ENCODE peak calls at places on chromosome 10, in ten cellular contexts. C is ovary, Q is transverse colon, S is A549, P is NT2/D1, V is left lung, W is heart right ventricle, Z is thoracic aorta, M is HCT116, B is cardiac muscle cell. U is an unnamed sample.

GRCh38 chr10:37680243-37680683 is 177.1 kb downstream of the ZNF248 start:
- DNase-seq in Q (no peak), M (no peak), Z (no peak), P (no peak), S (no peak), C (no peak), W (no peak), V (no peak), B (no peak), U (peak; percentile 67)

GRCh38 chr10:74063256-74063655 is 65.3 kb downstream of the VCL start:
- DNase-seq in Z (no peak), S (no peak), Q (no peak), C (no peak), B (peak; percentile 38), W (no peak), M (no peak), P (no peak), V (no peak), U (no peak)

GRCh38 chr10:26479766-26480492 is 41.8 kb downstream of the APBB1IP start:
- DNase-seq in Q (no peak), Z (no peak), B (no peak), W (no peak), C (no peak), V (no peak), M (no peak), S (no peak), P (no peak), U (peak; percentile 81)

GRCh38 chr10:77131214-77131613 is 506.4 kb downstream of the KCNMA1 start:
- DNase-seq in P (no peak), B (no peak), S (no peak), Q (no peak), V (no peak), Z (no peak), M (no peak), C (no peak), W (no peak), U (no peak)

GRCh38 chr10:118807512-118808305 is 52.9 kb upstream of the CACUL1 start:
- DNase-seq in B (no peak), Q (no peak), V (no peak), M (no peak), C (no peak), S (no peak), P (no peak), Z (no peak), W (no peak), U (peak; percentile 41)

GRCh38 chr10:62870866-62871265 is 54.7 kb upstream of the EGR2 start:
- DNase-seq in C (no peak), W (no peak), Z (no peak), P (no peak), V (no peak), M (no peak), Q (no peak), B (no peak), S (no peak), U (no peak)

GRCh38 chr10:24008164-24009066 is 200.5 kb upstream of the KIAA1217 start:
- DNase-seq in B (peak; percentile 29), M (no peak), V (no peak), S (no peak), P (peak; percentile 13), Q (no peak), C (no peak), Z (no peak), W (no peak), U (no peak)

GRCh38 chr10:51937736-51938135 is 238.3 kb upstream of the CSTF2T start:
- DNase-seq in C (no peak), Q (no peak), M (no peak), B (peak; percentile 79), V (no peak), W (no peak), P (no peak), Z (no peak), S (no peak), U (no peak)

GRCh38 chr10:3869036-3869435 is 84.0 kb upstream of the KLF6 start:
- DNase-seq in Q (peak; percentile 41), C (no peak), P (no peak), M (no peak), B (no peak), S (no peak), W (no peak), Z (no peak), V (no peak), U (no peak)

GRCh38 chr10:95330966-95331453 is 40.2 kb upstream of the PDLIM1 start:
- DNase-seq in W (no peak), C (no peak), M (no peak), Z (no peak), B (no peak), Q (no peak), S (no peak), P (no peak), V (no peak), U (no peak)

GRCh38 chr10:49271346-49271745 is 27.6 kb upstream of the C10orf71 start:
- DNase-seq in Q (no peak), P (no peak), V (no peak), C (no peak), W (no peak), B (no peak), S (no peak), M (no peak), Z (no peak), U (no peak)

GRCh38 chr10:77899080-77899477 is 27.5 kb downstream of the DLG5 start:
- DNase-seq in C (no peak), V (no peak), M (peak; percentile 36), P (no peak), B (peak; percentile 62), Z (no peak), Q (peak; percentile 77), S (peak; percentile 51), W (no peak), U (no peak)

GRCh38 chr10:123678376-123678775 is 12.2 kb downstream of the GPR26 start:
- DNase-seq in C (no peak), V (no peak), M (no peak), B (no peak), Z (no peak), Q (no peak), S (no peak), P (no peak), W (no peak), U (no peak)
- H3K9me3 ChIP-seq in C (no peaks in the 10 kb centered on the region), V (no peaks in the 10 kb centered on the region), M (no peaks in the 10 kb centered on the region), B (no peaks in the 10 kb centered on the region), Z (no peaks in the 10 kb centered on the region), Q (no peaks in the 10 kb centered on the region), S (no peaks in the 10 kb centered on the region), P (no peaks in the 10 kb centered on the region), W (no peaks in the 10 kb centered on the region), U (no peaks in the 10 kb centered on the region)

DNA sequence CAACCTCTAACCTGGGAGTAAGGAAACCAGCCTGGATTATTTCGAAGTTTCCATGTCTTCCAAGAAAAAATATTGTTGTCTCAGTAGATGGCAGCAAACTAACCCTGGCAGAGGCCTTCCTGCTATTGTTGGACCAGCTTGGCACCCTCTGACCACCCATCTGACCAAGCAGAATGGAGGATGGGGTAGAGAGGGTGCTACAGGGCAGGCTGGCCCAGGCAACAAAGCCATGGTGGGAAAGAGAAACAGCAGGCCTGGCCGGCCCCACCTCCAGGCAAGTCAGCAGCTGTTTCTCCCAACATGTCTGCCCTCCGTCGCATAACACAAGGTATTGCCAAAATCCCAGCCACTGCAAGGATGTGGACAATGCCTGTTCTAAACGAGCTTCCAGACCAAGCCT is 95.0 kb downstream of the FAM53B start:
- DNase-seq in V (peak; percentile 56), Q (no peak), W (peak; percentile 56), Z (no peak), P (no peak), B (no peak), C (peak; percentile 74), S (no peak), M (no peak), U (peak; percentile 72)
- H3K4me1 ChIP-seq in V (peaks cover 98% of the 10 kb centered on the region), Q (peaks cover 63% of the 10 kb centered on the region), W (peaks cover 100% of the 10 kb centered on the region), Z (peaks cover 29% of the 10 kb centered on the region), P (peaks cover 27% of the 10 kb centered on the region), B (peaks cover 17% of the 10 kb centered on the region), C (peaks cover 53% of the 10 kb centered on the region), S (peaks cover 15% of the 10 kb centered on the region), M (peaks cover 6% of the 10 kb centered on the region), U (peaks cover 90% of the 10 kb centered on the region)

GRCh38 chr10:16505168-16505567 is 16.5 kb downstream of the C1QL3 start:
- DNase-seq in W (no peak), M (no peak), P (no peak), S (no peak), B (no peak), C (no peak), Z (no peak), Q (no peak), V (no peak), U (no peak)

GRCh38 chr10:16510843-16511242 is 10.8 kb downstream of the C1QL3 start:
- DNase-seq in C (no peak), M (no peak), Z (no peak), V (no peak), Q (no peak), W (no peak), S (no peak), P (no peak), B (no peak), U (no peak)

DNA sequence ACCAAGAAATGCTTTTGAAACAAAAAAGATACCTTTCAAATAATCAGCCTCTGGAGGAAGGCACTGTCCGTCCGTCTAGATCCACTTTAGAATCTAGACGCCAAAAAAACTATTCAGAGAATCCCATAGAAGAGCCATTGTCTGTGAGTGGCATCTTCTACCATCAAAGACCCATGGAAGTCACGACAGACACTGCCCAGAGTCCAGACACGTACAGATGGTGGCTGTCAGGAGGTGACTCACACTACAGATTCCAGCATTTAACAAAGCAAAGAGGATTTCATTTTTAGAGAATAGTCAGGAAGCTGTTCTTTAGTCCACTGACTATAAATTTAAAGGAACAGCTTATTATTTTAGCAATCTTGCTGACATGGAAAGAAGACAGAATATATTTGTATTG is 11.7 kb downstream of the C1QL3 start:
- DNase-seq in W (no peak), V (no peak), B (peak; percentile 29), Z (no peak), S (no peak), P (no peak), M (no peak), C (no peak), Q (no peak), U (no peak)
- H3K9me3 ChIP-seq in W (no peaks in the 10 kb centered on the region), V (no peaks in the 10 kb centered on the region), B (no peaks in the 10 kb centered on the region), Z (no peaks in the 10 kb centered on the region), S (no peaks in the 10 kb centered on the region), P (no peaks in the 10 kb centered on the region), M (no peaks in the 10 kb centered on the region), C (no peaks in the 10 kb centered on the region), Q (no peaks in the 10 kb centered on the region), U (no peaks in the 10 kb centered on the region)

GRCh38 chr10:34792881-34793280 is 22.2 kb downstream of the PARD3 start:
- DNase-seq in M (no peak), Q (no peak), P (no peak), W (no peak), B (no peak), V (no peak), S (no peak), Z (no peak), C (no peak), U (no peak)

GRCh38 chr10:34791947-34792346 is 23.1 kb downstream of the PARD3 start:
- DNase-seq in S (no peak), P (no peak), V (no peak), Q (no peak), M (no peak), Z (no peak), C (no peak), W (no peak), B (no peak), U (peak; percentile 56)

GRCh38 chr10:34794835-34795234 is 20.3 kb downstream of the PARD3 start:
- DNase-seq in M (no peak), W (no peak), Q (no peak), C (no peak), S (no peak), Z (no peak), V (no peak), B (no peak), P (no peak), U (peak; percentile 19)

GRCh38 chr10:34789993-34790506 is 25.0 kb downstream of the PARD3 start:
- DNase-seq in Q (no peak), Z (no peak), S (peak; percentile 54), M (no peak), C (no peak), W (no peak), V (no peak), P (no peak), B (peak; percentile 24), U (no peak)

GRCh38 chr10:34791228-34791627 is 23.9 kb downstream of the PARD3 start:
- DNase-seq in Z (no peak), B (no peak), C (no peak), M (no peak), P (no peak), W (no peak), Q (no peak), V (no peak), S (no peak), U (peak; percentile 50)
- H3K4me1 ChIP-seq in Z (peaks cover 3% of the 10 kb centered on the region), B (peaks cover 8% of the 10 kb centered on the region), C (peaks cover 24% of the 10 kb centered on the region), M (peaks cover 4% of the 10 kb centered on the region), P (no peaks in the 10 kb centered on the region), W (peaks cover 47% of the 10 kb centered on the region), Q (peaks cover 41% of the 10 kb centered on the region), V (no peaks in the 10 kb centered on the region), S (peaks cover 34% of the 10 kb centered on the region), U (no peaks in the 10 kb centered on the region)

U was measured in spleen.